ENCODE peak calls at places on chromosomes 3 and 15, in eight cellular contexts. B is bronchial epithelial cell; E is NCI-H1694 treated with DMSO at 0.1 percent for 48 hours; X is EH; S is lower leg skin; Y is NT2/D1; R is CD8-positive, alpha-beta memory T cell; A is left cardiac atrium. K is an unnamed sample.

GRCh38 chr15:70476441-70476840 is 286.9 kb downstream of the UACA start:
- DNase-seq in B (no peak), E (no peak), X (no peak), S (no peak), Y (no peak), R (no peak), A (no peak), K (no peak)

GRCh38 chr3:24451461-24452099 is 43.1 kb downstream of the THRB start:
- DNase-seq in B (peak), E (no peak), X (no peak), S (no peak), Y (no peak), R (no peak), A (no peak), K (peak)

GRCh38 chr15:96330064-96330449 is 443 bp upstream of the NR2F2 start:
- DNase-seq in B (no peak), E (peak), X (peak), S (peak), Y (no peak), R (no peak), A (peak), K (no peak)

GRCh38 chr3:168539909-168540308 is 444.2 kb upstream of the GOLIM4 start:
- DNase-seq in B (peak), E (no peak), X (no peak), S (no peak), Y (no peak), R (no peak), A (no peak), K (peak)

GRCh38 chr3:17032407-17033034 is 147.8 kb downstream of the PLCL2 start:
- DNase-seq in B (peak), E (peak), X (peak), S (no peak), Y (peak), R (no peak), A (no peak), K (peak)

GRCh38 chr3:180284331-180285110 is 247.8 kb upstream of the PEX5L start:
- DNase-seq in B (peak), E (no peak), X (no peak), S (no peak), Y (no peak), R (no peak), A (no peak), K (no peak)

GRCh38 chr3:135896613-135897012 is 68.9 kb upstream of the PPP2R3A start:
- DNase-seq in B (no peak), E (no peak), X (peak), S (no peak), Y (no peak), R (no peak), A (no peak), K (peak)

GRCh38 chr3:29382399-29382798 is 101.5 kb downstream of the RBMS3 start:
- DNase-seq in B (no peak), E (no peak), X (peak), S (no peak), Y (no peak), R (no peak), A (no peak), K (no peak)

GRCh38 chr15:69086427-69087205 is 72.1 kb downstream of the NOX5 start:
- DNase-seq in B (no peak), E (no peak), X (no peak), S (no peak), Y (peak), R (no peak), A (no peak), K (no peak)

K was measured in renal cortical epithelial cell.